ENCODE peak calls at places on chromosomes 11 and 22, in ten cellular contexts. One of them, this sample, is unnamed.

GRCh38 chr11:13119361-13119760 is 110.2 kb downstream of the RASSF10 start:
- DNase-seq in stimulated activated CD8-positive, alpha-beta memory T cell treated with anti-CD3 and anti-CD28 coated beads, Interleukin-4, amount 100 ng/mL, for 1 hour: no peak
- DNase-seq in KBM-7: no peak
- DNase-seq in CD4-positive, CD25-positive, alpha-beta regulatory T cell: no peak
- DNase-seq in neural crest cell: no peak
- DNase-seq in NAMALWA: no peak
- DNase-seq in stimulated activated naive CD4-positive, alpha-beta T cell: no peak
- DNase-seq in colonic mucosa: no peak
- DNase-seq in HCEC 1CT: peak
- DNase-seq in stimulated activated CD4-positive, alpha-beta T cell treated with anti-CD3 and anti-CD28 coated beads, Interleukin-4, amount 100 ng/mL, for 1 hour: no peak
- DNase-seq in this sample: no peak

GRCh38 chr22:39223091-39223710 is 21.6 kb downstream of the PDGFB start:
- DNase-seq in KBM-7: no peak
- DNase-seq in stimulated activated CD8-positive, alpha-beta memory T cell treated with anti-CD3 and anti-CD28 coated beads, Interleukin-4, amount 100 ng/mL, for 1 hour: no peak
- DNase-seq in stimulated activated naive CD4-positive, alpha-beta T cell: no peak
- DNase-seq in HCEC 1CT: no peak
- DNase-seq in CD4-positive, CD25-positive, alpha-beta regulatory T cell: no peak
- DNase-seq in NAMALWA: no peak
- DNase-seq in colonic mucosa: no peak
- DNase-seq in stimulated activated CD4-positive, alpha-beta T cell treated with anti-CD3 and anti-CD28 coated beads, Interleukin-4, amount 100 ng/mL, for 1 hour: no peak
- DNase-seq in neural crest cell: no peak
- DNase-seq in this sample: no peak

GRCh38 chr11:35747638-35748037 is 85.1 kb downstream of the TRIM44 start:
- DNase-seq in stimulated activated naive CD4-positive, alpha-beta T cell: no peak
- DNase-seq in CD4-positive, CD25-positive, alpha-beta regulatory T cell: no peak
- DNase-seq in stimulated activated CD4-positive, alpha-beta T cell treated with anti-CD3 and anti-CD28 coated beads, Interleukin-4, amount 100 ng/mL, for 1 hour: no peak
- DNase-seq in KBM-7: no peak
- DNase-seq in neural crest cell: no peak
- DNase-seq in colonic mucosa: no peak
- DNase-seq in NAMALWA: no peak
- DNase-seq in HCEC 1CT: no peak
- DNase-seq in stimulated activated CD8-positive, alpha-beta memory T cell treated with anti-CD3 and anti-CD28 coated beads, Interleukin-4, amount 100 ng/mL, for 1 hour: no peak
- DNase-seq in this sample: no peak

GRCh38 chr11:10155793-10156490 is 138.1 kb downstream of the SBF2 start:
- DNase-seq in stimulated activated CD8-positive, alpha-beta memory T cell treated with anti-CD3 and anti-CD28 coated beads, Interleukin-4, amount 100 ng/mL, for 1 hour: no peak
- DNase-seq in CD4-positive, CD25-positive, alpha-beta regulatory T cell: no peak
- DNase-seq in HCEC 1CT: no peak
- DNase-seq in stimulated activated CD4-positive, alpha-beta T cell treated with anti-CD3 and anti-CD28 coated beads, Interleukin-4, amount 100 ng/mL, for 1 hour: no peak
- DNase-seq in neural crest cell: no peak
- DNase-seq in colonic mucosa: no peak
- DNase-seq in stimulated activated naive CD4-positive, alpha-beta T cell: no peak
- DNase-seq in KBM-7: no peak
- DNase-seq in NAMALWA: no peak
- DNase-seq in this sample: no peak

GRCh38 chr22:44188986-44189630 is 8.4 kb downstream of the PARVG start:
- DNase-seq in CD4-positive, CD25-positive, alpha-beta regulatory T cell: no peak
- DNase-seq in HCEC 1CT: no peak
- DNase-seq in KBM-7: no peak
- DNase-seq in stimulated activated CD8-positive, alpha-beta memory T cell treated with anti-CD3 and anti-CD28 coated beads, Interleukin-4, amount 100 ng/mL, for 1 hour: no peak
- DNase-seq in neural crest cell: no peak
- DNase-seq in stimulated activated CD4-positive, alpha-beta T cell treated with anti-CD3 and anti-CD28 coated beads, Interleukin-4, amount 100 ng/mL, for 1 hour: no peak
- DNase-seq in NAMALWA: no peak
- DNase-seq in colonic mucosa: no peak
- DNase-seq in stimulated activated naive CD4-positive, alpha-beta T cell: no peak
- DNase-seq in this sample: no peak

GRCh38 chr22:32684822-32685187 is 116.7 kb upstream of the TIMP3 start:
- DNase-seq in NAMALWA: no peak
- DNase-seq in KBM-7: no peak
- DNase-seq in colonic mucosa: no peak
- DNase-seq in HCEC 1CT: no peak
- DNase-seq in CD4-positive, CD25-positive, alpha-beta regulatory T cell: no peak
- DNase-seq in stimulated activated CD8-positive, alpha-beta memory T cell treated with anti-CD3 and anti-CD28 coated beads, Interleukin-4, amount 100 ng/mL, for 1 hour: no peak
- DNase-seq in stimulated activated CD4-positive, alpha-beta T cell treated with anti-CD3 and anti-CD28 coated beads, Interleukin-4, amount 100 ng/mL, for 1 hour: no peak
- DNase-seq in neural crest cell: no peak
- DNase-seq in stimulated activated naive CD4-positive, alpha-beta T cell: no peak
- DNase-seq in this sample: no peak

GRCh38 chr11:128502736-128503135 is 84.6 kb downstream of the ETS1 start:
- DNase-seq in stimulated activated naive CD4-positive, alpha-beta T cell: no peak
- DNase-seq in HCEC 1CT: peak
- DNase-seq in KBM-7: no peak
- DNase-seq in colonic mucosa: no peak
- DNase-seq in CD4-positive, CD25-positive, alpha-beta regulatory T cell: no peak
- DNase-seq in NAMALWA: no peak
- DNase-seq in stimulated activated CD4-positive, alpha-beta T cell treated with anti-CD3 and anti-CD28 coated beads, Interleukin-4, amount 100 ng/mL, for 1 hour: no peak
- DNase-seq in neural crest cell: no peak
- DNase-seq in stimulated activated CD8-positive, alpha-beta memory T cell treated with anti-CD3 and anti-CD28 coated beads, Interleukin-4, amount 100 ng/mL, for 1 hour: no peak
- DNase-seq in this sample: no peak

GRCh38 chr11:108501396-108501795 is 3.2 kb upstream of the POGLUT3 start:
- DNase-seq in neural crest cell: no peak
- DNase-seq in colonic mucosa: no peak
- DNase-seq in stimulated activated CD8-positive, alpha-beta memory T cell treated with anti-CD3 and anti-CD28 coated beads, Interleukin-4, amount 100 ng/mL, for 1 hour: no peak
- DNase-seq in NAMALWA: no peak
- DNase-seq in CD4-positive, CD25-positive, alpha-beta regulatory T cell: no peak
- DNase-seq in KBM-7: no peak
- DNase-seq in HCEC 1CT: peak
- DNase-seq in stimulated activated CD4-positive, alpha-beta T cell treated with anti-CD3 and anti-CD28 coated beads, Interleukin-4, amount 100 ng/mL, for 1 hour: no peak
- DNase-seq in stimulated activated naive CD4-positive, alpha-beta T cell: no peak
- DNase-seq in this sample: no peak

GRCh38 chr22:38299001-38299651 is 18.1 kb downstream of the CSNK1E start:
- DNase-seq in HCEC 1CT: no peak
- DNase-seq in CD4-positive, CD25-positive, alpha-beta regulatory T cell: no peak
- DNase-seq in stimulated activated CD8-positive, alpha-beta memory T cell treated with anti-CD3 and anti-CD28 coated beads, Interleukin-4, amount 100 ng/mL, for 1 hour: no peak
- DNase-seq in NAMALWA: no peak
- DNase-seq in neural crest cell: no peak
- DNase-seq in KBM-7: no peak
- DNase-seq in stimulated activated CD4-positive, alpha-beta T cell treated with anti-CD3 and anti-CD28 coated beads, Interleukin-4, amount 100 ng/mL, for 1 hour: no peak
- DNase-seq in colonic mucosa: no peak
- DNase-seq in stimulated activated naive CD4-positive, alpha-beta T cell: no peak
- DNase-seq in this sample: no peak

GRCh38 chr11:33751878-33752277 is 15.7 kb upstream of the CD59 start:
- DNase-seq in stimulated activated CD4-positive, alpha-beta T cell treated with anti-CD3 and anti-CD28 coated beads, Interleukin-4, amount 100 ng/mL, for 1 hour: no peak
- DNase-seq in colonic mucosa: no peak
- DNase-seq in HCEC 1CT: no peak
- DNase-seq in NAMALWA: no peak
- DNase-seq in stimulated activated CD8-positive, alpha-beta memory T cell treated with anti-CD3 and anti-CD28 coated beads, Interleukin-4, amount 100 ng/mL, for 1 hour: no peak
- DNase-seq in KBM-7: no peak
- DNase-seq in stimulated activated naive CD4-positive, alpha-beta T cell: no peak
- DNase-seq in CD4-positive, CD25-positive, alpha-beta regulatory T cell: no peak
- DNase-seq in neural crest cell: no peak
- DNase-seq in this sample: no peak

GRCh38 chr11:31800398-31801265 is 10.5 kb downstream of the PAX6 start:
- DNase-seq in neural crest cell: no peak
- DNase-seq in stimulated activated naive CD4-positive, alpha-beta T cell: no peak
- DNase-seq in HCEC 1CT: no peak
- DNase-seq in NAMALWA: no peak
- DNase-seq in CD4-positive, CD25-positive, alpha-beta regulatory T cell: peak
- DNase-seq in colonic mucosa: no peak
- DNase-seq in stimulated activated CD8-positive, alpha-beta memory T cell treated with anti-CD3 and anti-CD28 coated beads, Interleukin-4, amount 100 ng/mL, for 1 hour: no peak
- DNase-seq in KBM-7: no peak
- DNase-seq in stimulated activated CD4-positive, alpha-beta T cell treated with anti-CD3 and anti-CD28 coated beads, Interleukin-4, amount 100 ng/mL, for 1 hour: no peak
- DNase-seq in this sample: no peak

GRCh38 chr11:9802291-9802861 is 138.5 kb downstream of the SWAP70 start:
- DNase-seq in stimulated activated CD4-positive, alpha-beta T cell treated with anti-CD3 and anti-CD28 coated beads, Interleukin-4, amount 100 ng/mL, for 1 hour: no peak
- DNase-seq in neural crest cell: no peak
- DNase-seq in HCEC 1CT: peak
- DNase-seq in NAMALWA: peak
- DNase-seq in stimulated activated CD8-positive, alpha-beta memory T cell treated with anti-CD3 and anti-CD28 coated beads, Interleukin-4, amount 100 ng/mL, for 1 hour: no peak
- DNase-seq in colonic mucosa: no peak
- DNase-seq in KBM-7: no peak
- DNase-seq in stimulated activated naive CD4-positive, alpha-beta T cell: no peak
- DNase-seq in CD4-positive, CD25-positive, alpha-beta regulatory T cell: no peak
- DNase-seq in this sample: no peak

GRCh38 chr22:50548913-50549790 is 3.5 kb downstream of the KLHDC7B start:
- DNase-seq in stimulated activated CD8-positive, alpha-beta memory T cell treated with anti-CD3 and anti-CD28 coated beads, Interleukin-4, amount 100 ng/mL, for 1 hour: no peak
- DNase-seq in HCEC 1CT: no peak
- DNase-seq in stimulated activated naive CD4-positive, alpha-beta T cell: no peak
- DNase-seq in stimulated activated CD4-positive, alpha-beta T cell treated with anti-CD3 and anti-CD28 coated beads, Interleukin-4, amount 100 ng/mL, for 1 hour: no peak
- DNase-seq in neural crest cell: no peak
- DNase-seq in KBM-7: no peak
- DNase-seq in colonic mucosa: no peak
- DNase-seq in NAMALWA: no peak
- DNase-seq in CD4-positive, CD25-positive, alpha-beta regulatory T cell: no peak
- DNase-seq in this sample: no peak

GRCh38 chr22:29060251-29060650 is 1.4 kb downstream of the C22orf31 start:
- DNase-seq in stimulated activated CD8-positive, alpha-beta memory T cell treated with anti-CD3 and anti-CD28 coated beads, Interleukin-4, amount 100 ng/mL, for 1 hour: no peak
- DNase-seq in NAMALWA: no peak
- DNase-seq in KBM-7: peak
- DNase-seq in HCEC 1CT: no peak
- DNase-seq in CD4-positive, CD25-positive, alpha-beta regulatory T cell: no peak
- DNase-seq in neural crest cell: no peak
- DNase-seq in stimulated activated CD4-positive, alpha-beta T cell treated with anti-CD3 and anti-CD28 coated beads, Interleukin-4, amount 100 ng/mL, for 1 hour: no peak
- DNase-seq in colonic mucosa: no peak
- DNase-seq in stimulated activated naive CD4-positive, alpha-beta T cell: no peak
- DNase-seq in this sample: no peak

This sample was measured in GM06990.